ENCODE peak calls at places on chromosomes 4 and X, in four cellular contexts. M is K562, P is HepG2, V is H1. G is an unnamed sample.

GRCh38 chrX:154402622-154403127 is 4.5 kb downstream of the RPL10 start:
- DNase-seq in M (no peak), P (no peak), V (peak; percentile 50), G (no peak)

GRCh38 chr4:183284229-183284628 is 35.8 kb downstream of the CLDN22 start:
- DNase-seq in M (no peak), P (no peak), V (no peak), G (no peak)

GRCh38 chr4:33882246-33882990 is 2361.9 kb downstream of the ARAP2 start:
- DNase-seq in M (no peak), P (no peak), V (no peak), G (no peak)

GRCh38 chrX:136778914-136779313 is 1.8 kb downstream of the ARHGEF6 start:
- DNase-seq in M (no peak), P (no peak), V (no peak), G (no peak)

GRCh38 chrX:140525448-140525847 is 20.6 kb upstream of the SOX3 start:
- DNase-seq in M (no peak), P (no peak), V (no peak), G (no peak)

GRCh38 chrX:69015564-69016218 is 149.6 kb downstream of the PJA1 start:
- DNase-seq in M (no peak), P (no peak), V (peak; percentile 2), G (no peak)

GRCh38 chrX:55489315-55490009 is at the start of gene USP51:
- DNase-seq in M (peak; percentile 27), P (no peak), V (peak; percentile 57), G (peak; percentile 16)

GRCh38 chr4:89307446-89308160 is at the start of gene GPRIN3:
- DNase-seq in M (no peak), P (no peak), V (peak; percentile 81), G (no peak)

GRCh38 chrX:132623307-132623706 is 134.5 kb upstream of the MBNL3 start:
- DNase-seq in M (no peak), P (no peak), V (no peak), G (no peak)

GRCh38 chr4:154277164-154277563 is 214.4 kb downstream of the DCHS2 start:
- DNase-seq in M (no peak), P (no peak), V (no peak), G (no peak)

GRCh38 chr4:156635046-156635445 is 336.6 kb downstream of the PDGFC start:
- DNase-seq in M (no peak), P (no peak), V (no peak), G (no peak)

GRCh38 chr4:147157860-147158701 is 212.4 kb upstream of the TTC29 start:
- DNase-seq in M (no peak), P (peak; percentile 39), V (peak; percentile 75), G (no peak)

GRCh38 chr4:16001484-16001858 is 38.5 kb upstream of the FGFBP2 start:
- DNase-seq in M (peak; percentile 68), P (peak; percentile 43), V (peak; percentile 61), G (peak; percentile 13)

GRCh38 chr4:7379719-7380118 is 55.0 kb downstream of the PSAPL1 start:
- DNase-seq in M (no peak), P (no peak), V (no peak), G (no peak)

GRCh38 chr4:85720736-85721135 is 245.8 kb downstream of the ARHGAP24 start:
- DNase-seq in M (no peak), P (peak; percentile 7), V (no peak), G (no peak)

GRCh38 chr4:59553739-59554126 is 1646.4 kb upstream of the ADGRL3 start:
- DNase-seq in M (no peak), P (no peak), V (no peak), G (no peak)

GRCh38 chrX:373641-374471 is 12.9 kb downstream of the PPP2R3B start:
- DNase-seq in M (no peak), P (peak; percentile 27), V (peak; percentile 85), G (no peak)

GRCh38 chr4:3417448-3417847 is 24.3 kb upstream of the HGFAC start:
- DNase-seq in M (no peak), P (no peak), V (no peak), G (no peak)

GRCh38 chrX:153539171-153539978 is 21.9 kb downstream of the ATP2B3 start:
- DNase-seq in M (peak; percentile 81), P (peak; percentile 23), V (peak; percentile 84), G (no peak)

GRCh38 chr4:138175337-138175794 is 66.8 kb downstream of the SLC7A11 start:
- DNase-seq in M (no peak), P (no peak), V (no peak), G (no peak)

GRCh38 chr4:183185018-183185417 is 86.0 kb downstream of the WWC2 start:
- DNase-seq in M (no peak), P (no peak), V (no peak), G (no peak)

GRCh38 chr4:152540293-152540674 is 4.4 kb upstream of the FBXW7 start:
- DNase-seq in M (no peak), P (peak; percentile 23), V (peak; percentile 48), G (no peak)

GRCh38 chr4:73222466-73223257 is 35.9 kb downstream of the ANKRD17 start:
- DNase-seq in M (peak; percentile 42), P (peak; percentile 75), V (no peak), G (peak; percentile 55)

GRCh38 chr4:126969360-126969759 is 663.4 kb upstream of the INTU start:
- DNase-seq in M (no peak), P (no peak), V (no peak), G (no peak)

GRCh38 chr4:167623241-167623572 is 388.9 kb upstream of the SPOCK3 start:
- DNase-seq in M (no peak), P (peak; percentile 22), V (no peak), G (no peak)

DNA sequence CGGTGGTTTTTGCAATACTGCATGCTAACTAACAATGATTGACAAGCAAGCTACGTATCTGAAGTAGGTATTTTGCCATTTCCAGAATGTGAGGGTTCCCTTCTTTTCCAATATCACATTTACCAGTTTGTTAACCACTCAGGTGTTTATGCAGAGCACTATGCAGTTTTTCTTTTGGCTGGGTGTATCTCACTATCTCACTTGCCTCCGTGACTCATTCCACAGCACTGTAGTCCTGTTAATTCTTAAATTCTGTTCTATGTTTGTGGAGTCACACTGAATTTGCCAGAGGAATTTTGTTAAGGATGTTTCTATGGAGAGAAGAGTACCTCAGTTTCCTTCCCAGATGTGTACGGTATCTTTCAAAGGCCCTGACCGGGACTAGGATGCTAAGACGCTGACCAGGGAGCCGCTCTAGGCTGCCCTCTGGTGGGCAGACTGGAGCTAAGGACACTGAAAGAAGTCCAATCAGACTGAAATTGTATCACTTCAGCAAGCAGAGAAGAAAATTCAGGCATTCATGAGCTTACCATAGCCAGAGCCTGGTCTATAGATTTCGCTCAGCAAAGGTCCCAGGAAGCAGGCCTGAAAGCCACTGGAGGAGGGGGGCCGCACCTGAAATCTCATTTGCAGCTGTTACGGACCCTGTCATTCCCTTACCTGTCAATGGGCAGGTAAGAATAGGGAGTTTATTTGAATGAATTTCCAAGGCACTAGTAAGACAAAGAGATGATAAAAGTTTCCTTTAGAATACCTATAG is 388.4 kb upstream of the SPOCK3 start:
- DNase-seq in M (peak; percentile 31), P (peak; percentile 10), V (peak; percentile 81), G (no peak)
- TF ChIP-seq BRCA1 in M (no peak), P (no peak), V (no peak), G (no peak)

GRCh38 chrX:135345328-135345645 is 36.0 kb downstream of the ETDC start:
- DNase-seq in M (no peak), P (no peak), V (no peak), G (no peak)

DNA sequence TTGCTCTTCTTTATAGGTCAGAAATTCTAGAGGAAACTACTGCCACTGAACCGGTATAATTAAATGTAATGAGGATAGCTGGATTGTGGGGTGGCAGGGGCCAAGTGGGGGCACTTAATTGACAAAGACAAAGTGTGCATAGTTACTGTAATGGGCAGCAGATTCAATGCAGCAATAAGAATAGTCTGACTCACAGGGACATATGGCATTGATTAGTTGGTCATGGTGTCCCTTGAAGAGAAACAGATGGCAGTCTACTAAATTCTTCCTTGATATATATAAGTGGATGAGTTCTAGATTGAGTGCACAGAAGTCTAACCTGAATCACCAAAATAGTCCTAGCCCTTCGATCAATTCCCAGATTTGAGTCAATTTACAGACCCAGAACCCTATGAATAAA is 31.5 kb downstream of the ETDC start:
- DNase-seq in M (no peak), P (no peak), V (no peak), G (no peak)
- TF ChIP-seq BRCA1 in M (no peak), P (no peak), V (no peak), G (no peak)

DNA sequence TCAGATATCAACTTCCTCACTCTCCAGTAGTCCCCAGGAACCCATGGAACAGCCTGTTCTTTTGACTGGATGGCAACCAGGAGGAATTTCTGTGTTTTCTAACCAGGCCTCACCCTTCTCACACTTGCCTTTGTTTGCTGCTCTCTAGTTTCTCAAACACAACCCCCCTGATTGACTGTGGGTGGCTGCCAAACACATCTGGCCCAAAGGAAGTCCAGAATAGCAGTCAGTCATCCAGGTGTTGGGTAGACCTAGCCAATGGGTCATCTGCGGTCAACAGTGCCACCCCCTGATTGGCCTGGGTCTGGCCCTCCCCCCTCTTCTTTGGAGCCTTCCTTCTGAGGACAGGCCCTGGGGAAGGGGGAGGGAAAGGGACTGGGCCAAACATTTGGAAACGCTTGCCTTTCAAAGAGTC is 53.7 kb downstream of the MSX1 start:
- DNase-seq in M (no peak), P (no peak), V (no peak), G (no peak)
- TF ChIP-seq BRCA1 in M (no peak), P (no peak), V (no peak), G (no peak)

GRCh38 chrX:40684092-40684491 is 36.7 kb upstream of the CXorf38 start:
- DNase-seq in M (no peak), P (no peak), V (no peak), G (no peak)
- TF ChIP-seq BRCA1 in M (no peak), P (no peak), V (no peak), G (no peak)

DNA sequence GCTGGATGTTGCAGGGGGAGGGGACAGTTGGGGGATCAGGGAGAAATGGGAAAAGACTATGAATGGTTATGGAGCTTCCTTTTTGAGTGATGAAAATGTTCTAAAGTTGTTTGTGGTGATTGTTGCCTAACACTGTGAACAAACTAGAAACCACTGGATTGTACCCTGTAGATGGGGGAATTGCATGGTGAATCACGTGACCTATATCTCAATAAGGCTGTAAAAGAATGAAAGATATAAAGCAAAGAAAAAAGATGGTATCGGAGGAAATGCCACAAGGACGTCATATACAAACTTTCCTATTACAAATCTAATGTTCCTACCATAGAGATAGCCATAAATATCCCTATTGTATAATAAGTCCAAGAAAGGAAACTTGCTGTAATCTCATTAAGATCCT is 20.6 kb upstream of the CT55 start:
- DNase-seq in M (no peak), P (no peak), V (no peak), G (no peak)
- TF ChIP-seq BRCA1 in M (no peak), P (no peak), V (no peak), G (no peak)

DNA sequence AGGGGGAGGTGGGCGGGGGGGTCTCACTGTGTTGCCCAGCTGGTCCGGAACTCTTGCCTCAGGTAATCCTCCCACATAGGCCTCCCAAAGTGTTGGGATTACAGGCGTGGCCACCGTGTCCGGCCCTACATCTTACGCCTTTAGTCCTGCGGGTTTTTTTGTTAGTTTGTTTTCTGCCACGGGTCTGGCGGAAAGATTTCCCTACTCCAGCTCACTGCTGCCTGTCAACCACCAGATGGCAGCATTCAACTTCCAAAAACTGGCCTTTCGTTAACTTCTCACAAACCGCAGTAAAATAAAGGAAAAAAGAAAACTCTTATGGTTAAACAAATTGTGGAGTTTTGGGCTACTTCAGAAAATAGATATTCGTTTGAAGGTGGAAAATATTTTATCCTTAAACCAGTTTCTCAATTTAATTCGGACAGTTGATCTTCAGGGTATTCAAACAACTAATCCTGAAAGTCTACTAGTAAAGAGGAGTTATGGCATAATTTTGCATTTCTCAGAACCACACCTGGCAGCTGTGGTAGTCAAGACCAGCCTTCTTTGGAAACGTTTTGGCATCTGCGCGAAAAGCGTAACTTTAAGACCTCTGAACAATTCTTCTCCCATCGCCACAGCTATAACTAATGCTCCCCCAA is 41.1 kb downstream of the LUZP4 start:
- DNase-seq in M (peak; percentile 61), P (peak; percentile 36), V (no peak), G (peak; percentile 40)
- TF ChIP-seq BRCA1 in M (no peak), P (no peak), V (no peak), G (no peak)

G was measured in GM12878.